ENCODE peak calls at places on chromosomes 2 and 18, in seven cellular contexts. P is IMR-90, K is thyroid gland, Y is fibroblast of lung, J is psoas muscle, I is B cell, E is cardiac muscle cell. Q is an unnamed sample.

GRCh38 chr18:75351409-75351808 is 76.1 kb downstream of the SMIM21 start:
- DNase-seq in K (no peak), E (no peak), J (no peak), I (no peak), P (no peak), Y (no peak), Q (no peak)

GRCh38 chr2:95386031-95386430 is 16.5 kb upstream of the FAHD2A start:
- DNase-seq in J (no peak), E (no peak), I (no peak), K (no peak), P (no peak), Y (no peak), Q (no peak)

GRCh38 chr2:190303642-190304041 is 16.0 kb downstream of the HIBCH start:
- DNase-seq in J (no peak), K (no peak), I (no peak), P (peak), E (no peak), Y (no peak), Q (no peak)

GRCh38 chr2:207975910-207976309 is 49.4 kb downstream of the PLEKHM3 start:
- DNase-seq in E (no peak), I (no peak), K (no peak), Y (no peak), J (no peak), P (no peak), Q (no peak)

GRCh38 chr2:165793779-165794519 is at the start of gene GALNT3:
- DNase-seq in I (peak), E (peak), K (peak), Y (no peak), P (no peak), J (peak), Q (peak)

GRCh38 chr2:62708751-62709150 is 3.2 kb downstream of the EHBP1 start:
- DNase-seq in K (no peak), E (no peak), P (no peak), Y (no peak), J (no peak), I (no peak), Q (no peak)

GRCh38 chr2:130393318-130393910 is 37.6 kb downstream of the PTPN18 start:
- DNase-seq in I (no peak), P (peak), Y (no peak), E (no peak), K (no peak), J (no peak), Q (no peak)

GRCh38 chr2:239109916-239110545 is 262.1 kb downstream of the TWIST2 start:
- DNase-seq in P (no peak), K (no peak), E (no peak), I (no peak), Y (no peak), J (no peak), Q (no peak)

GRCh38 chr18:55124078-55124477 is 164.8 kb upstream of the CCDC68 start:
- DNase-seq in Y (peak), K (no peak), E (no peak), I (no peak), J (no peak), P (peak), Q (no peak)

GRCh38 chr18:47075098-47075883 is 39.9 kb upstream of the ELOA2 start:
- DNase-seq in J (no peak), I (no peak), E (peak), K (no peak), Y (no peak), P (no peak), Q (no peak)

GRCh38 chr2:234861841-234862735 is 89.7 kb upstream of the SH3BP4 start:
- DNase-seq in Y (no peak), J (no peak), E (peak), P (no peak), K (peak), I (no peak), Q (no peak)

GRCh38 chr2:133633851-133634250 is 65.6 kb upstream of the NCKAP5 start:
- DNase-seq in P (peak), K (no peak), Y (peak), J (no peak), E (no peak), I (no peak), Q (no peak)

GRCh38 chr2:32741575-32741974 is 113.7 kb downstream of the TTC27 start:
- DNase-seq in J (no peak), Y (no peak), K (no peak), E (no peak), P (no peak), I (no peak), Q (no peak)

GRCh38 chr2:20595439-20596192 is 55.3 kb downstream of the HS1BP3 start:
- DNase-seq in J (no peak), I (peak), Y (peak), E (no peak), K (peak), P (peak), Q (peak)

GRCh38 chr18:58848685-58849084 is 16.0 kb upstream of the ZNF532 start:
- DNase-seq in Y (no peak), P (peak), J (no peak), I (no peak), K (no peak), E (no peak), Q (no peak)

GRCh38 chr2:234146087-234146826 is 95.8 kb downstream of the SPP2 start:
- DNase-seq in P (peak), Y (peak), J (no peak), E (no peak), K (no peak), I (no peak), Q (no peak)

GRCh38 chr18:80147037-80147417 is 38.0 kb downstream of the ADNP2 start:
- DNase-seq in J (no peak), P (no peak), E (no peak), K (peak), I (no peak), Y (peak), Q (no peak)

GRCh38 chr2:39492095-39492590 is 55.1 kb upstream of the MAP4K3 start:
- DNase-seq in P (peak), Y (peak), K (no peak), I (peak), E (no peak), J (no peak), Q (no peak)

GRCh38 chr2:150097891-150098595 is 389.4 kb downstream of the RND3 start:
- DNase-seq in I (no peak), Y (peak), K (no peak), E (no peak), P (peak), J (no peak), Q (no peak)

GRCh38 chr2:42927334-42928160 is 135.2 kb upstream of the HAAO start:
- DNase-seq in P (peak), Y (no peak), J (no peak), I (no peak), K (no peak), E (no peak), Q (no peak)

GRCh38 chr2:240369725-240370585 is 65.5 kb upstream of the GPC1 start:
- DNase-seq in J (peak), P (peak), E (peak), Y (peak), K (peak), I (no peak), Q (no peak)

GRCh38 chr2:164597988-164598387 is 23.3 kb downstream of the GRB14 start:
- DNase-seq in E (no peak), I (no peak), J (no peak), K (no peak), Y (no peak), P (no peak), Q (no peak)

GRCh38 chr2:111975053-111975552 is 76.7 kb downstream of the MERTK start:
- DNase-seq in I (no peak), P (peak), Y (peak), J (no peak), E (no peak), K (peak), Q (no peak)

GRCh38 chr2:172084734-172085459 is 410 bp upstream of the DLX1 start:
- DNase-seq in P (peak), I (peak), E (peak), Y (peak), J (peak), K (peak), Q (no peak)

GRCh38 chr2:10541081-10541480 is 93.0 kb upstream of the ODC1 start:
- DNase-seq in J (no peak), K (no peak), I (no peak), Y (no peak), E (no peak), P (no peak), Q (no peak)

GRCh38 chr2:170500770-170501169 is 214.4 kb upstream of the SP5 start:
- DNase-seq in J (no peak), Y (peak), P (peak), E (no peak), I (no peak), K (no peak), Q (no peak)

GRCh38 chr2:4662161-4662779 is 958.9 kb downstream of the DCDC2C start:
- DNase-seq in K (no peak), Y (no peak), E (no peak), I (no peak), P (no peak), J (no peak), Q (no peak)

GRCh38 chr2:215912299-215912842 is 101.0 kb downstream of the MREG start:
- DNase-seq in K (no peak), Y (no peak), J (no peak), E (no peak), P (no peak), I (no peak), Q (no peak)
- TF ChIP-seq CTCF in K (no peak), Y (peak), J (no peak), E (peak), P (no peak), I (no peak), Q (no peak)

GRCh38 chr18:56298935-56299334 is 339.5 kb downstream of the TXNL1 start:
- DNase-seq in E (no peak), J (no peak), K (no peak), I (no peak), P (peak), Y (peak), Q (no peak)
- TF ChIP-seq CTCF in E (peak), J (no peak), K (no peak), I (no peak), P (peak), Y (peak), Q (no peak)

GRCh38 chr2:110832740-110833139 is 100.4 kb downstream of the ACOXL start:
- DNase-seq in E (no peak), J (no peak), K (no peak), I (no peak), Y (no peak), P (no peak), Q (no peak)
- TF ChIP-seq CTCF in E (no peak), J (no peak), K (no peak), I (no peak), Y (no peak), P (no peak), Q (no peak)

GRCh38 chr2:223621901-223622300 is 19.7 kb upstream of the SCG2 start:
- DNase-seq in Y (no peak), K (no peak), I (no peak), P (no peak), E (no peak), J (no peak), Q (no peak)

GRCh38 chr2:223614534-223614933 is 12.4 kb upstream of the SCG2 start:
- DNase-seq in K (no peak), J (no peak), Y (no peak), E (no peak), I (no peak), P (no peak), Q (no peak)

GRCh38 chr2:223613017-223613950 is 11.1 kb upstream of the SCG2 start:
- DNase-seq in I (no peak), P (peak), E (peak), K (peak), Y (peak), J (peak), Q (no peak)

GRCh38 chr2:223619486-223620129 is 17.4 kb upstream of the SCG2 start:
- DNase-seq in E (no peak), I (no peak), J (no peak), P (no peak), Y (no peak), K (peak), Q (no peak)

GRCh38 chr2:223618172-223619035 is 16.2 kb upstream of the SCG2 start:
- DNase-seq in K (no peak), I (no peak), E (peak), P (no peak), Y (no peak), J (no peak), Q (no peak)
- TF ChIP-seq CTCF in K (no peak), I (no peak), E (no peak), P (no peak), Y (peak), J (no peak), Q (no peak)

DNA sequence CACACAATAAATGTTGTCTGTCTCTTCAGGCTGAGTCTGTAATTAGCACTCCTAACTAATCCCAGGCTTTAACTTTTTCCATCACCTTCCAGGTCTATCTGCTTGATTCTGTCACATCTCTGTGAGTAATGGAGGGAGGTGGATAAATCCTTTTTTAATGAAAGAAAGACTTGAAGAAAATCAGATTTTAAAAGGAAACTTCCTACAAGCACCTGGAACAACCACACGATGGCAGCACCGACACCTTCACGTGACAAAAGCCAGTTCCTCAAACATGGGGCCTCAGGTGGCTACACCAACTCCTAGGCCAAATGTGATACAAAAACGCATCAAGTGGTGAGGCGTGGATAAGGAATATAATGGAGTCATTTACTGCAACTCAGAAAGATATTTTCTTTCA is 41.8 kb downstream of the TGFBRAP1 start:
- DNase-seq in J (peak), P (peak), E (peak), K (peak), I (no peak), Y (peak), Q (no peak)
- TF ChIP-seq CTCF in J (peak), P (peak), E (peak), K (no peak), I (peak), Y (peak), Q (peak)

GRCh38 chr2:100819365-100820345 is at the start of gene NPAS2:
- DNase-seq in K (peak), I (peak), P (peak), E (peak), J (peak), Y (peak), Q (no peak)

GRCh38 chr2:100817388-100817985 is 2.5 kb upstream of the NPAS2 start:
- DNase-seq in J (no peak), K (no peak), E (no peak), Y (no peak), P (no peak), I (no peak), Q (no peak)

GRCh38 chr2:100818003-100818605 is 1.8 kb upstream of the NPAS2 start:
- DNase-seq in J (no peak), P (peak), K (no peak), I (no peak), Y (peak), E (no peak), Q (no peak)

GRCh38 chr2:100820346-100821254 is 661 bp downstream of the NPAS2 start:
- DNase-seq in Y (no peak), E (no peak), K (peak), J (peak), P (no peak), I (no peak), Q (no peak)

DNA sequence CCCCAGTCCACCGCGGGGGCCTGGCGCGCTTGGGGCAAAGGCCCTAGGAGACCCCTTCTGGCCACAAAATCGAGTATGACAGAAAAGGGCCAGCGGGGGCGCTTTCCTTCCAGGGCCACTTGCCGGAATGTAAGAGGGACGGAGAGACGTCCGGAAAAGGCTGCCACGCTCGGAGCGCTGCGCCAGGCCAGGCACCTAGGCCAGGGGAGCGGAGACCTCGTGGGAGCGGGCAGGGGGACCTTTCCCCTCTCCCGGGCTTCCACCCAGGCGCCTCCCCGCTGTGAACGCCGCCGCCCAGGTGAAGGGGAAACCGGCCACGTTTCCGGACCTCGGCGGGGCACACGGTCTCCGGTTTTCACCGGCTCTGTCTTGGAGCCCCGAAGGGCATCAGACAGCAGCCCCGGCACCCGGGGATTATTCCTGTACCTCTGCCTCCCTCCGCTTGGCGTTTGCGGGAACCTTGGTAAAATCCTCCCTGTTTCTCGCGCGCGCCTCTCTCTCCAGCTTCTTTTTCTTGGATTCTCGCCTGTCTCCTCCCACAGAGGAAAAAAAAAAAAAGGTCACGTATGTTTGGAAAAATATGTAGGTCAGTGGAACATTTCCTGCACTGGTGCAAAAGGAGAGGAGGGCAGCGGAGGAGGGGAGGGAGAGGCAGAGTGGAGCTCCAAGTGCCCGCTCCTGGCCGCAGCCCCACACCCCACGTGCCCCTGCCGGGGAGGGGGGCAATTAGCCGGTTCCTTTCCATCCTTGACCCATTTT is 1.2 kb upstream of the NPAS2 start:
- DNase-seq in K (peak), J (peak), P (peak), E (peak), I (no peak), Y (peak), Q (no peak)
- TF ChIP-seq CTCF in K (peak), J (no peak), P (peak), E (peak), I (no peak), Y (peak), Q (no peak)

GRCh38 chr2:241848761-241849615 is 9.7 kb downstream of the PDCD1 start:
- DNase-seq in I (peak), E (no peak), P (no peak), K (no peak), J (no peak), Y (no peak), Q (no peak)

GRCh38 chr2:241851325-241852115 is 7.2 kb downstream of the PDCD1 start:
- DNase-seq in J (no peak), I (peak), K (no peak), E (no peak), Y (no peak), P (no peak), Q (peak)

GRCh38 chr2:241849616-241850543 is 8.8 kb downstream of the PDCD1 start:
- DNase-seq in P (no peak), Y (no peak), J (no peak), K (no peak), E (no peak), I (peak), Q (no peak)

GRCh38 chr2:241852116-241852980 is 6.3 kb downstream of the PDCD1 start:
- DNase-seq in E (no peak), P (no peak), I (peak), J (peak), Y (no peak), K (no peak), Q (peak)

GRCh38 chr2:241850544-241851324 is 8.0 kb downstream of the PDCD1 start:
- DNase-seq in E (no peak), I (peak), Y (no peak), P (no peak), J (no peak), K (no peak), Q (no peak)
- TF ChIP-seq CTCF in E (no peak), I (no peak), Y (no peak), P (no peak), J (no peak), K (no peak), Q (no peak)

Q was measured in natural killer cell.